ENCODE peak calls at places on chromosomes 7 and 10, in six cellular contexts. Q is occipital lobe; A is activated CD4-positive, CD25-positive, alpha-beta regulatory T cell; F is activated CD8-positive, alpha-beta T cell treated with anti-CD3 and anti-CD28 coated beads, Interleukin-2, amount 10 ng/mL, durations not matched to agents 7 days and 5 days; L is iris pigment epithelial cell; D is NCI-H1105. J is an unnamed sample.

GRCh38 chr7:69893915-69894314 is 295.6 kb downstream of the AUTS2 start:
- DNase-seq in D (no peak), F (no peak), L (no peak), A (no peak), Q (no peak), J (peak; percentile 14)

GRCh38 chr10:235921-236320 is 100.7 kb downstream of the ZMYND11 start:
- DNase-seq in F (no peak), A (no peak), Q (no peak), D (no peak), L (no peak), J (no peak)

GRCh38 chr10:125231116-125231812 is 70.9 kb upstream of the CTBP2 start:
- DNase-seq in L (peak; percentile 96), F (no peak), A (no peak), Q (no peak), D (no peak), J (no peak)

GRCh38 chr10:93072713-93073538 is 767 bp upstream of the CYP26A1 start:
- DNase-seq in D (no peak), F (no peak), Q (no peak), L (no peak), A (no peak), J (no peak)

GRCh38 chr7:122100021-122100420 is 44.0 kb downstream of the AASS start:
- DNase-seq in D (no peak), F (no peak), Q (no peak), A (no peak), L (no peak), J (no peak)

GRCh38 chr10:44516941-44517340 is 132.0 kb upstream of the CXCL12 start:
- DNase-seq in A (no peak), D (no peak), F (no peak), L (no peak), Q (no peak), J (no peak)

GRCh38 chr10:73859441-73860049 is 14.8 kb downstream of the CAMK2G start:
- DNase-seq in D (no peak), A (no peak), L (peak; percentile 46), Q (no peak), F (peak; percentile 77), J (no peak)

GRCh38 chr10:6050801-6051445 is 11.2 kb downstream of the IL2RA start:
- DNase-seq in A (peak; percentile 72), L (peak; percentile 43), F (peak; percentile 96), Q (no peak), D (no peak), J (no peak)

GRCh38 chr10:122152544-122152943 is 118.6 kb upstream of the BTBD16 start:
- DNase-seq in A (no peak), F (no peak), Q (peak; percentile 92), D (no peak), L (no peak), J (peak; percentile 82)

GRCh38 chr10:133336131-133337078 is at the start of gene CALY:
- DNase-seq in L (no peak), A (peak; percentile 27), D (no peak), F (peak; percentile 90), Q (peak; percentile 76), J (no peak)

GRCh38 chr7:135159359-135160087 is 11.0 kb downstream of the CYREN start:
- DNase-seq in A (no peak), L (peak; percentile 31), Q (no peak), F (no peak), D (no peak), J (no peak)

GRCh38 chr10:5036511-5036910 is 32.9 kb upstream of the AKR1C2 start:
- DNase-seq in A (no peak), F (no peak), L (no peak), Q (no peak), D (no peak), J (no peak)

GRCh38 chr7:91759205-91759863 is 121.2 kb downstream of the MTERF1 start:
- DNase-seq in L (peak; percentile 42), F (no peak), D (no peak), Q (no peak), A (no peak), J (no peak)

GRCh38 chr7:32616625-32617024 is 121.3 kb downstream of the AVL9 start:
- DNase-seq in F (no peak), A (no peak), L (peak; percentile 81), D (no peak), Q (peak; percentile 27), J (no peak)

GRCh38 chr7:86900886-86901285 is 158.6 kb downstream of the ELAPOR2 start:
- DNase-seq in A (no peak), D (no peak), L (no peak), Q (no peak), F (no peak), J (no peak)

GRCh38 chr10:101646369-101646768 is 48.6 kb downstream of the FBXW4 start:
- DNase-seq in Q (peak; percentile 23), A (no peak), D (no peak), L (no peak), F (no peak), J (no peak)

GRCh38 chr10:124534231-124534798 is 72.7 kb downstream of the LHPP start:
- DNase-seq in Q (no peak), L (peak; percentile 27), A (no peak), F (peak; percentile 27), D (no peak), J (no peak)

GRCh38 chr7:143884978-143885559 is 16.9 kb downstream of the TCAF1 start:
- DNase-seq in Q (peak; percentile 85), F (peak; percentile 39), L (peak; percentile 81), A (no peak), D (no peak), J (peak; percentile 30)

GRCh38 chr7:105623906-105624305 is 42.6 kb upstream of the EFCAB10 start:
- DNase-seq in F (no peak), L (no peak), Q (no peak), A (no peak), D (no peak), J (no peak)

GRCh38 chr7:135773451-135773850 is 24.8 kb upstream of the FAM180A start:
- DNase-seq in F (no peak), Q (no peak), A (no peak), D (peak; percentile 52), L (no peak), J (peak; percentile 89)

GRCh38 chr7:73992104-73992562 is 35.8 kb upstream of the ELN start:
- DNase-seq in L (peak; percentile 78), A (no peak), Q (no peak), F (no peak), D (no peak), J (no peak)

GRCh38 chr10:124657806-124658205 is 86.4 kb downstream of the FAM53B start:
- DNase-seq in A (no peak), D (no peak), L (peak; percentile 70), F (peak; percentile 39), Q (peak; percentile 27), J (no peak)

GRCh38 chr7:93147358-93147757 is 827 bp downstream of the SAMD9L start:
- DNase-seq in Q (peak; percentile 5), D (no peak), F (peak; percentile 58), L (peak; percentile 73), A (no peak), J (no peak)

GRCh38 chr7:75650062-75650461 is 88.7 kb downstream of the HIP1 start:
- DNase-seq in A (no peak), L (no peak), D (no peak), F (no peak), Q (no peak), J (no peak)

GRCh38 chr7:101428093-101428866 is 65.6 kb downstream of the COL26A1 start:
- DNase-seq in Q (no peak), L (no peak), A (no peak), D (no peak), F (no peak), J (no peak)

GRCh38 chr10:24889636-24890035 is 62.8 kb downstream of the PRTFDC1 start:
- DNase-seq in F (no peak), L (peak; percentile 61), D (no peak), Q (no peak), A (no peak), J (no peak)

GRCh38 chr7:157928808-157929425 is 592.1 kb downstream of the DNAJB6 start:
- DNase-seq in D (no peak), F (no peak), L (no peak), Q (no peak), A (no peak), J (no peak)

GRCh38 chr10:25026463-25026862 is 10.1 kb downstream of the THNSL1 start:
- DNase-seq in L (peak; percentile 32), Q (no peak), F (no peak), A (no peak), D (no peak), J (no peak)

GRCh38 chr7:28988818-28989595 is 30.9 kb upstream of the TRIL start:
- DNase-seq in A (no peak), D (no peak), Q (no peak), F (no peak), L (peak; percentile 93), J (no peak)

GRCh38 chr10:7094781-7095180 is 316.1 kb downstream of the SFMBT2 start:
- DNase-seq in Q (no peak), L (no peak), D (no peak), F (no peak), A (no peak), J (no peak)

GRCh38 chr7:37945336-37945735 is 24.9 kb downstream of the EPDR1 start:
- DNase-seq in Q (no peak), A (no peak), L (peak; percentile 54), F (no peak), D (no peak), J (no peak)

GRCh38 chr7:149872419-149873073 is 1.2 kb upstream of the ATP6V0E2 start:
- DNase-seq in A (no peak), L (peak; percentile 93), D (peak; percentile 64), Q (peak; percentile 67), F (peak; percentile 52), J (peak; percentile 78)

GRCh38 chr10:113073549-113074189 is 123.6 kb downstream of the TCF7L2 start:
- DNase-seq in Q (no peak), L (peak; percentile 97), F (no peak), A (no peak), D (no peak), J (no peak)